ENCODE peak calls at places on chromosomes 11 and 22, in four cellular contexts. M is HCT116, P is K562, V is HepG2. J is an unnamed sample.

GRCh38 chr11:2088746-2089535 is 50.2 kb downstream of the IGF2 start:
- DNase-seq in M (no peak), P (peak), V (peak), J (no peak)

GRCh38 chr11:72228844-72229231 is 4.3 kb downstream of the INPPL1 start:
- DNase-seq in M (no peak), P (peak), V (no peak), J (no peak)

GRCh38 chr22:34951212-34951611 is 114.7 kb upstream of the ISX start:
- DNase-seq in M (no peak), P (no peak), V (no peak), J (no peak)

GRCh38 chr11:76365038-76365679 is 15.8 kb downstream of the THAP12 start:
- DNase-seq in M (no peak), P (no peak), V (no peak), J (no peak)

GRCh38 chr11:104142701-104143100 is 21.2 kb downstream of the PDGFD start:
- DNase-seq in M (no peak), P (no peak), V (no peak), J (no peak)

GRCh38 chr22:35977136-35977535 is 51.5 kb downstream of the RBFOX2 start:
- DNase-seq in M (no peak), P (no peak), V (no peak), J (no peak)

GRCh38 chr11:30317030-30317429 is 5.9 kb upstream of the ARL14EP start:
- DNase-seq in M (no peak), P (no peak), V (no peak), J (no peak)

GRCh38 chr22:33005476-33005875 is 52.7 kb downstream of the SYN3 start:
- DNase-seq in M (no peak), P (no peak), V (no peak), J (no peak)

GRCh38 chr11:104783241-104783640 is 115.0 kb downstream of the CASP12 start:
- DNase-seq in M (no peak), P (no peak), V (no peak), J (no peak)

GRCh38 chr22:35134637-35135036 is 68.7 kb downstream of the ISX start:
- DNase-seq in M (no peak), P (peak), V (no peak), J (no peak)

DNA sequence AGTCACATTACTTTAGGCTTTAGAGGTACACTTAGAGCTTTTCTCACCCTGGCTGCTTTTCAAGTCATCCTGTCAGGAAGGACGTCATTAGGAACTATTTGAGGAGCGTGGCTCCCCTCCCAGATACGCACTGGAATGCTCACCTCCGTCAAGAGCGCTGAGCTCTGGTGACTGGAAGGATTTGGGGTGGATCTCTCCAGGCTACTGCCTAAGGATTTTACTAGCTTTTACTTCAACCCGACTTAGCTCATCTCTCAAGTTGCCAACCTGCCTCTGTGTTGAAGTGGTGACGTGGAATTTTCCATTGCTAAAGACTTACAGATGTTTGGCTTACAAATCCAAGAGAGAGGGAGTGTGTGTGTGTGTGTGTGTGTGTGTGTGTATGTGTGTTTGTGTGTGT is 355.3 kb upstream of the CCDC90B start:
- DNase-seq in M (no peak), P (no peak), V (no peak), J (no peak)
- TF ChIP-seq POLR2AphosphoS5 in M (no peak), P (no peak), V (no peak), J (no peak)

GRCh38 chr11:18455686-18456372 is at the start of gene LDHAL6A:
- DNase-seq in M (no peak), P (peak), V (no peak), J (no peak)
- TF ChIP-seq TCF7L2 in M (no peak), P (no peak), V (no peak), J (no peak)

GRCh38 chr11:60657880-60658279 is 41.5 kb upstream of the MS4A8 start:
- DNase-seq in M (no peak), P (no peak), V (peak), J (no peak)

GRCh38 chr11:60658409-60658808 is 41.0 kb upstream of the MS4A8 start:
- DNase-seq in M (no peak), P (no peak), V (peak), J (no peak)
- TF ChIP-seq REST in M (no peak), P (no peak), V (no peak), J (no peak)

GRCh38 chr22:47009304-47010101 is 247.1 kb downstream of the TBC1D22A start:
- DNase-seq in M (no peak), P (no peak), V (no peak), J (no peak)
- TF ChIP-seq POLR2AphosphoS5 in M (no peak), P (no peak), V (no peak), J (no peak)

GRCh38 chr11:46250071-46251052 is 27.1 kb upstream of the CREB3L1 start:
- DNase-seq in M (no peak), P (peak), V (no peak), J (no peak)
- TF ChIP-seq TCF7L2 in M (no peak), P (no peak), V (no peak), J (no peak)

GRCh38 chr11:68271781-68272608 is at the start of gene C11orf24:
- DNase-seq in M (peak), P (peak), V (peak), J (peak)
- TF ChIP-seq REST in M (no peak), P (peak), V (no peak), J (no peak)

GRCh38 chr22:18057568-18058209 is 20.1 kb upstream of the PEX26 start:
- DNase-seq in M (peak), P (no peak), V (peak), J (peak)
- TF ChIP-seq POLR2AphosphoS5 in M (no peak), P (no peak), V (no peak), J (no peak)

GRCh38 chr11:46461461-46461927 is 69.9 kb upstream of the CHRM4 start:
- DNase-seq in M (no peak), P (no peak), V (peak), J (no peak)
- TF ChIP-seq TCF7L2 in M (no peak), P (no peak), V (no peak), J (no peak)

GRCh38 chr11:121950160-121950559 is 165.9 kb downstream of the BLID start:
- DNase-seq in M (no peak), P (no peak), V (peak), J (no peak)
- TF ChIP-seq REST in M (no peak), P (no peak), V (no peak), J (no peak)

DNA sequence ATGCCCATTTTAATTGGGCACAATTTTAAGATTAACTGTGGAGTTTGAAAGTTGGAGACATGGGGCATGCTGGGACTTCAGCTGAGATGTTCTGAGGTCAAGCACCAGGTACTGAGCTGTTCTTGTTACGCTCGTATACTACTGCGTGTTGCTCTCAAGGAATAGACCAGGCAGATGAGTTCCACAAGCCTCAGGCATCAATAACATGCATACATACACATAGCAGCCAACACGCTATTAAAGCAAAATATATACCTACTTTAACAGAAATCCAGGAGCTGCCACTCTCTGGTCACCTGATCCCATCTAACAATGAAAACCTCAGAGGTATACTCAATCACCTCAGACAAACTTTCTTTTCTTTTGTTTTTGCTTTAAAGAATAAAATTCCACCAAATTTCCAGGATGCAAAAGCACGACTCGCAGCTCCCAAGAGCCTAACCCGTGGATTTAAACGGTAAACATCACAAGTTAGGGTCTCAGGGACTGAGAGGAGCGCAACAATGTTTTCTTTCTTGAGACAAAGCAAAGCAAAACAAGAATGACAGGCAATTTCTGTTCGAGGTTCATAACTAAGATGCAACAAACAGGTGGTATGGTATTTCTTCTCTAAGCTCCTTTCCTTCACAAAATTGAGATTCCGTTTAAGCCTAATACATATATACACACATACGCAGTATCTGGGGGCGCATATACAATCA is 16.5 kb downstream of the BLID start:
- DNase-seq in M (no peak), P (no peak), V (no peak), J (no peak)
- TF ChIP-seq POLR2AphosphoS5 in M (peak), P (no peak), V (no peak), J (no peak)

J was measured in Panc1.